ENCODE peak calls at places on chromosome 22, in nine cellular contexts. C is uterus, A is heart right ventricle, B is fibroblast of lung, I is tibial artery, F is SJSA1, P is hepatocyte, W is heart left ventricle, U is RWPE2. E is an unnamed sample.
A peak's percentile ranks its signal among the peaks of the same experiment; 100 is the strongest.

GRCh38 chr22:27399161-27399560 is 402.4 kb downstream of the MN1 start:
- DNase-seq in B (peak; percentile 17), W (no peak), C (peak; percentile 34), I (no peak), A (no peak), P (no peak), F (no peak), U (no peak), E (no peak)

GRCh38 chr22:20111045-20111688 is 4.7 kb upstream of the RANBP1 start:
- DNase-seq in P (peak; percentile 38), U (no peak), C (no peak), W (peak; percentile 24), B (peak; percentile 20), A (peak; percentile 9), F (no peak), I (no peak), E (no peak)

GRCh38 chr22:24407884-24408283 is 19.5 kb upstream of the ADORA2A start:
- DNase-seq in F (no peak), B (no peak), P (no peak), A (no peak), U (no peak), I (no peak), C (no peak), W (no peak), E (no peak)

GRCh38 chr22:40107244-40107643 is 70.5 kb upstream of the TNRC6B start:
- DNase-seq in I (no peak), P (no peak), A (no peak), W (no peak), U (no peak), F (no peak), B (peak; percentile 12), C (no peak), E (no peak)

GRCh38 chr22:31248965-31249940 is 37.2 kb downstream of the LIMK2 start:
- DNase-seq in B (no peak), P (peak; percentile 50), W (no peak), C (no peak), U (no peak), A (no peak), F (no peak), I (no peak), E (no peak)

GRCh38 chr22:24695958-24696511 is 78.5 kb downstream of the PIWIL3 start:
- DNase-seq in W (peak; percentile 43), F (no peak), I (no peak), B (peak; percentile 68), A (peak; percentile 29), U (no peak), P (no peak), C (no peak), E (peak; percentile 79)

GRCh38 chr22:39776295-39776694 is 117.3 kb downstream of the ENTHD1 start:
- DNase-seq in A (no peak), W (no peak), P (no peak), C (no peak), B (no peak), U (no peak), I (no peak), F (no peak), E (no peak)

GRCh38 chr22:31272522-31273446 is 19.5 kb downstream of the PIK3IP1 start:
- DNase-seq in I (peak; percentile 62), U (no peak), P (peak; percentile 83), C (peak; percentile 56), A (no peak), W (no peak), F (peak; percentile 62), B (peak; percentile 70), E (peak; percentile 45)

GRCh38 chr22:19891350-19892248 is 36.9 kb upstream of the GNB1L start:
- DNase-seq in U (no peak), P (peak; percentile 74), C (peak; percentile 35), B (peak; percentile 43), F (peak; percentile 75), W (peak; percentile 21), A (no peak), I (no peak), E (peak; percentile 90)

GRCh38 chr22:43427296-43428004 is 15.6 kb downstream of the MPPED1 start:
- DNase-seq in I (no peak), W (no peak), F (no peak), A (no peak), U (peak; percentile 35), B (no peak), P (no peak), C (no peak), E (no peak)
- H3K27ac ChIP-seq in I (no peak overlapping the region), W (no peak overlapping the region), F (no peak overlapping the region), A (no peak overlapping the region), U (no peak overlapping the region), B (no peak overlapping the region), P (no peak overlapping the region), C (no peak overlapping the region), E (no peak overlapping the region)

GRCh38 chr22:37310075-37310606 is 27.8 kb downstream of the CYTH4 start:
- DNase-seq in P (no peak), B (no peak), I (no peak), C (no peak), W (no peak), F (no peak), U (no peak), A (no peak), E (no peak)
- H3K4me1 ChIP-seq in P (peaks cover 17% of the 10 kb centered on the region), B (peaks cover 28% of the 10 kb centered on the region), I (peaks cover 19% of the 10 kb centered on the region), C (no peaks in the 10 kb centered on the region), W (peaks cover 30% of the 10 kb centered on the region), F (peaks cover 33% of the 10 kb centered on the region), U (peaks cover 37% of the 10 kb centered on the region), A (peaks cover 21% of the 10 kb centered on the region), E (no peaks in the 10 kb centered on the region)

GRCh38 chr22:22178992-22179391 is 65.6 kb upstream of the VPREB1 start:
- DNase-seq in P (no peak), W (no peak), I (no peak), A (no peak), F (no peak), B (no peak), U (no peak), C (no peak), E (no peak)

GRCh38 chr22:22182218-22182989 is 62.2 kb upstream of the VPREB1 start:
- DNase-seq in F (no peak), U (no peak), P (no peak), A (no peak), C (no peak), B (no peak), W (no peak), I (no peak), E (no peak)

GRCh38 chr22:22179858-22180257 is 64.7 kb upstream of the VPREB1 start:
- DNase-seq in P (no peak), A (no peak), C (no peak), I (no peak), F (no peak), U (no peak), B (no peak), W (no peak), E (no peak)

GRCh38 chr22:22181515-22181959 is 63.0 kb upstream of the VPREB1 start:
- DNase-seq in U (no peak), B (no peak), F (no peak), P (peak; percentile 28), W (no peak), I (no peak), A (no peak), C (no peak), E (no peak)

GRCh38 chr22:22180738-22181514 is 63.7 kb upstream of the VPREB1 start:
- DNase-seq in B (no peak), F (no peak), I (no peak), P (no peak), U (no peak), C (no peak), W (no peak), A (no peak), E (no peak)
- H3K27me3 ChIP-seq in B (peaks cover 14% of the 10 kb centered on the region), F (peaks cover 34% of the 10 kb centered on the region), I (no peaks in the 10 kb centered on the region), P (peaks cover 20% of the 10 kb centered on the region), U (peaks cover 40% of the 10 kb centered on the region), C (no peaks in the 10 kb centered on the region), W (peaks cover 68% of the 10 kb centered on the region), A (peaks cover 69% of the 10 kb centered on the region), E (peaks cover 21% of the 10 kb centered on the region)

GRCh38 chr22:45238431-45239377 is 2.0 kb downstream of the KIAA0930 start:
- DNase-seq in W (no peak), B (no peak), A (no peak), C (no peak), P (no peak), F (no peak), U (no peak), I (no peak), E (no peak)

GRCh38 chr22:45239378-45240136 is 1.1 kb downstream of the KIAA0930 start:
- DNase-seq in P (no peak), W (no peak), I (no peak), A (no peak), B (no peak), U (no peak), F (no peak), C (no peak), E (no peak)

GRCh38 chr22:45242778-45243191 is 2.1 kb upstream of the KIAA0930 start:
- DNase-seq in U (no peak), W (no peak), I (no peak), P (no peak), B (no peak), F (no peak), C (no peak), A (no peak), E (peak; percentile 9)

GRCh38 chr22:45240810-45241631 is at the start of gene KIAA0930:
- DNase-seq in A (peak; percentile 90), U (peak; percentile 81), P (peak; percentile 89), F (peak; percentile 78), C (peak; percentile 84), W (peak; percentile 84), B (peak; percentile 64), I (peak; percentile 75), E (peak; percentile 77)

DNA sequence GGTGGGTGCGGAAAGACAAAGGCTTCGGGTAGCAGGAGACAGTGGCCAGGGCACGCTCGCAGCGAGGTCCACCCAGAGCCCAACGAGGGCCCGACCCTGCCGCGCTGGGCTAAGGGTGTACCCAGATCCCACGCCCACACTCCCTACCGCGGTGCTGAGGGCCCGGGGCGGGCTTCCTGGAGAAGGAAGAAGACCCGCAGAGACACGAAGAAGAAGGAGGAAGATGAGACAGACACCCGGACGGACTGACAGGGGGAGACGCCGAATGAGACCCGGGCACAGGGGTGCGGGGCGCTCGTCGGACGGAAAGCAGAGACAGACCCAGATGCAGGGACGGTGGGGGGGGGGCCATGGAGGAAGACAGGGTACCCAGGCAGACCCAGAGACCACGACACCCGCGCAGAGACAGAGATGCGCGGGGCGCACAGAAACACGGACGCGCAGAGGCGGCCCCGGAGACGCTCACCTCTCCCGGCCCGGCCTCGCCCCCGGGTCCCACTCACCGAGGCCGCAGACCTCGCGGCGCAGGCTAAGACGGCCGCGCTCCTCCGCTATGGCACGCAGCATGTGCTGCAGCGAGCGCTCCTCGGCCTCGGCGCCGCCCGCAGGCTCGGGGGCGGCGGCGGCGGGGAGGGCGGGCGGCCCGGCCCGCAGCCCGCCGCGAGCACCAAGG is 421 bp downstream of the KIAA0930 start:
- DNase-seq in P (no peak), C (no peak), B (no peak), W (peak; percentile 47), U (peak; percentile 60), F (no peak), A (peak; percentile 42), I (no peak), E (peak; percentile 13)
- H3K27ac ChIP-seq in P (no peak overlapping the region), C (no peak overlapping the region), B (no peak overlapping the region), W (no peak overlapping the region), U (peak overlapping the region; percentile 40), F (no peak overlapping the region), A (no peak overlapping the region), I (peak overlapping the region; percentile 60), E (no peak overlapping the region)

GRCh38 chr22:38208549-38209097 is 6.8 kb downstream of the MAFF start:
- DNase-seq in B (no peak), W (no peak), P (no peak), C (no peak), U (no peak), A (no peak), I (no peak), F (no peak), E (no peak)
- H3K4me1 ChIP-seq in B (peaks cover 14% of the 10 kb centered on the region), W (peaks cover 26% of the 10 kb centered on the region), P (no peaks in the 10 kb centered on the region), C (peaks cover 7% of the 10 kb centered on the region), U (peaks cover 5% of the 10 kb centered on the region), A (peaks cover 6% of the 10 kb centered on the region), I (peaks cover 35% of the 10 kb centered on the region), F (peaks cover 27% of the 10 kb centered on the region), E (no peaks in the 10 kb centered on the region)

E was measured in SJCRH30.